ENCODE peak calls at places on chromosomes 16 and 17, in six cellular contexts. One of them, this sample, is unnamed.
A peak's percentile ranks its signal among the peaks of the same experiment; 100 is the strongest.

GRCh38 chr17:61402978-61403845 is 3.6 kb downstream of the TBX2 start:
- DNase-seq in cardiac fibroblast: peak; percentile 33
- DNase-seq in T follicular helper cell: no peak
- DNase-seq in lower leg skin: no peak
- DNase-seq in Caco-2: no peak
- DNase-seq in NCI-H1092: peak; percentile 75
- DNase-seq in this sample: peak; percentile 66

GRCh38 chr16:5058476-5058875 is 7.3 kb downstream of the C16orf89 start:
- DNase-seq in cardiac fibroblast: peak; percentile 30
- DNase-seq in T follicular helper cell: no peak
- DNase-seq in lower leg skin: no peak
- DNase-seq in Caco-2: no peak
- DNase-seq in NCI-H1092: no peak
- DNase-seq in this sample: no peak

GRCh38 chr17:3893003-3893719 is at the start of gene CAMKK1:
- DNase-seq in cardiac fibroblast: peak; percentile 84
- DNase-seq in T follicular helper cell: peak; percentile 78
- DNase-seq in lower leg skin: peak; percentile 73
- DNase-seq in Caco-2: peak; percentile 84
- DNase-seq in NCI-H1092: peak; percentile 70
- DNase-seq in this sample: peak; percentile 86

GRCh38 chr17:79391808-79392233 is 219.0 kb downstream of the RBFOX3 start:
- DNase-seq in cardiac fibroblast: peak; percentile 79
- DNase-seq in T follicular helper cell: peak; percentile 47
- DNase-seq in lower leg skin: peak; percentile 65
- DNase-seq in Caco-2: peak; percentile 75
- DNase-seq in NCI-H1092: peak; percentile 47
- DNase-seq in this sample: peak; percentile 80

GRCh38 chr16:57669476-57670162 is 1.5 kb downstream of the ADGRG3 start:
- DNase-seq in cardiac fibroblast: no peak
- DNase-seq in T follicular helper cell: no peak
- DNase-seq in lower leg skin: no peak
- DNase-seq in Caco-2: no peak
- DNase-seq in NCI-H1092: no peak
- DNase-seq in this sample: no peak

GRCh38 chr16:68417711-68418301 is 30.5 kb downstream of the SMPD3 start:
- DNase-seq in cardiac fibroblast: no peak
- DNase-seq in T follicular helper cell: peak; percentile 63
- DNase-seq in lower leg skin: no peak
- DNase-seq in Caco-2: peak; percentile 18
- DNase-seq in NCI-H1092: peak; percentile 71
- DNase-seq in this sample: peak; percentile 85

GRCh38 chr17:5706835-5707234 is 122.5 kb upstream of the NLRP1 start:
- DNase-seq in cardiac fibroblast: peak; percentile 63
- DNase-seq in T follicular helper cell: peak; percentile 19
- DNase-seq in lower leg skin: peak; percentile 35
- DNase-seq in Caco-2: peak; percentile 37
- DNase-seq in NCI-H1092: peak; percentile 8
- DNase-seq in this sample: peak; percentile 52

GRCh38 chr16:86661715-86662114 is 83.4 kb downstream of the FOXL1 start:
- DNase-seq in cardiac fibroblast: no peak
- DNase-seq in T follicular helper cell: no peak
- DNase-seq in lower leg skin: no peak
- DNase-seq in Caco-2: no peak
- DNase-seq in NCI-H1092: no peak
- DNase-seq in this sample: no peak

GRCh38 chr16:2027024-2028010 is 615 bp downstream of the NHERF2 start:
- DNase-seq in cardiac fibroblast: peak; percentile 32
- DNase-seq in T follicular helper cell: no peak
- DNase-seq in lower leg skin: no peak
- DNase-seq in Caco-2: no peak
- DNase-seq in NCI-H1092: no peak
- DNase-seq in this sample: peak; percentile 45

GRCh38 chr16:64012166-64012565 is 1109.7 kb downstream of the CDH11 start:
- DNase-seq in cardiac fibroblast: peak; percentile 2
- DNase-seq in T follicular helper cell: no peak
- DNase-seq in lower leg skin: no peak
- DNase-seq in Caco-2: no peak
- DNase-seq in NCI-H1092: no peak
- DNase-seq in this sample: no peak

GRCh38 chr16:47132310-47132709 is 11.4 kb downstream of the NETO2 start:
- DNase-seq in cardiac fibroblast: peak; percentile 42
- DNase-seq in T follicular helper cell: no peak
- DNase-seq in lower leg skin: no peak
- DNase-seq in Caco-2: no peak
- DNase-seq in NCI-H1092: no peak
- DNase-seq in this sample: no peak

GRCh38 chr17:15263206-15263579 is 1.9 kb downstream of the PMP22 start:
- DNase-seq in cardiac fibroblast: peak; percentile 96
- DNase-seq in T follicular helper cell: no peak
- DNase-seq in lower leg skin: peak; percentile 91
- DNase-seq in Caco-2: peak; percentile 42
- DNase-seq in NCI-H1092: no peak
- DNase-seq in this sample: no peak

GRCh38 chr17:50234581-50234980 is 33.1 kb upstream of the COL1A1 start:
- DNase-seq in cardiac fibroblast: no peak
- DNase-seq in T follicular helper cell: no peak
- DNase-seq in lower leg skin: no peak
- DNase-seq in Caco-2: no peak
- DNase-seq in NCI-H1092: no peak
- DNase-seq in this sample: no peak

GRCh38 chr16:27482397-27483082 is 67.2 kb downstream of the GTF3C1 start:
- DNase-seq in cardiac fibroblast: no peak
- DNase-seq in T follicular helper cell: no peak
- DNase-seq in lower leg skin: no peak
- DNase-seq in Caco-2: no peak
- DNase-seq in NCI-H1092: no peak
- DNase-seq in this sample: no peak

GRCh38 chr16:54946909-54947308 is 16.2 kb downstream of the IRX5 start:
- DNase-seq in cardiac fibroblast: no peak
- DNase-seq in T follicular helper cell: no peak
- DNase-seq in lower leg skin: no peak
- DNase-seq in Caco-2: no peak
- DNase-seq in NCI-H1092: no peak
- DNase-seq in this sample: no peak

GRCh38 chr16:89691986-89692569 is 5.6 kb downstream of the CDK10 start:
- DNase-seq in cardiac fibroblast: no peak
- DNase-seq in T follicular helper cell: no peak
- DNase-seq in lower leg skin: no peak
- DNase-seq in Caco-2: no peak
- DNase-seq in NCI-H1092: no peak
- DNase-seq in this sample: no peak

GRCh38 chr17:9676742-9677387 is 31.5 kb downstream of the USP43 start:
- DNase-seq in cardiac fibroblast: no peak
- DNase-seq in T follicular helper cell: no peak
- DNase-seq in lower leg skin: no peak
- DNase-seq in Caco-2: no peak
- DNase-seq in NCI-H1092: no peak
- DNase-seq in this sample: no peak

GRCh38 chr17:74008196-74008595 is 195.3 kb upstream of the RPL38 start:
- DNase-seq in cardiac fibroblast: no peak
- DNase-seq in T follicular helper cell: no peak
- DNase-seq in lower leg skin: no peak
- DNase-seq in Caco-2: no peak
- DNase-seq in NCI-H1092: peak; percentile 24
- DNase-seq in this sample: peak; percentile 47